ENCODE peak calls at places on chromosomes 1 and 21, in seven cellular contexts. One of them, this sample, is unnamed.

GRCh38 chr1:228109073-228109961 is at the start of gene MRPL55:
- DNase-seq in adrenal gland: peak
- DNase-seq in CD8-positive, alpha-beta memory T cell: peak
- DNase-seq in skeletal muscle cell: peak
- DNase-seq in CD8-positive, alpha-beta T cell: peak
- DNase-seq in MG63: peak
- DNase-seq in kidney epithelial cell: peak
- DNase-seq in this sample: peak

GRCh38 chr21:42111811-42112210 is 40.7 kb downstream of the UMODL1 start:
- DNase-seq in CD8-positive, alpha-beta memory T cell: no peak
- DNase-seq in MG63: no peak
- DNase-seq in kidney epithelial cell: no peak
- DNase-seq in adrenal gland: no peak
- DNase-seq in CD8-positive, alpha-beta T cell: no peak
- DNase-seq in skeletal muscle cell: no peak
- DNase-seq in this sample: no peak

GRCh38 chr1:216750031-216750627 is 26.9 kb upstream of the ESRRG start:
- DNase-seq in kidney epithelial cell: peak
- DNase-seq in CD8-positive, alpha-beta T cell: no peak
- DNase-seq in adrenal gland: peak
- DNase-seq in skeletal muscle cell: peak
- DNase-seq in MG63: peak
- DNase-seq in CD8-positive, alpha-beta memory T cell: no peak
- DNase-seq in this sample: no peak

GRCh38 chr1:47761974-47762373 is 235.2 kb downstream of the TRABD2B start:
- DNase-seq in MG63: no peak
- DNase-seq in adrenal gland: no peak
- DNase-seq in skeletal muscle cell: no peak
- DNase-seq in CD8-positive, alpha-beta T cell: no peak
- DNase-seq in kidney epithelial cell: no peak
- DNase-seq in CD8-positive, alpha-beta memory T cell: no peak
- DNase-seq in this sample: no peak

GRCh38 chr1:179995576-179995975 is 41.0 kb downstream of the CEP350 start:
- DNase-seq in skeletal muscle cell: no peak
- DNase-seq in adrenal gland: no peak
- DNase-seq in kidney epithelial cell: no peak
- DNase-seq in CD8-positive, alpha-beta memory T cell: no peak
- DNase-seq in MG63: no peak
- DNase-seq in CD8-positive, alpha-beta T cell: no peak
- DNase-seq in this sample: no peak

GRCh38 chr1:227885648-227886502 is 61.9 kb downstream of the WNT9A start:
- DNase-seq in CD8-positive, alpha-beta memory T cell: no peak
- DNase-seq in CD8-positive, alpha-beta T cell: peak
- DNase-seq in adrenal gland: peak
- DNase-seq in MG63: peak
- DNase-seq in skeletal muscle cell: no peak
- DNase-seq in kidney epithelial cell: peak
- DNase-seq in this sample: peak

GRCh38 chr1:17725811-17726582 is 29.1 kb upstream of the ACTL8 start:
- DNase-seq in CD8-positive, alpha-beta memory T cell: no peak
- DNase-seq in skeletal muscle cell: no peak
- DNase-seq in MG63: no peak
- DNase-seq in adrenal gland: no peak
- DNase-seq in kidney epithelial cell: no peak
- DNase-seq in CD8-positive, alpha-beta T cell: no peak
- DNase-seq in this sample: no peak

GRCh38 chr21:38733973-38734546 is 71.7 kb upstream of the ETS2 start:
- DNase-seq in kidney epithelial cell: peak
- DNase-seq in CD8-positive, alpha-beta T cell: peak
- DNase-seq in MG63: peak
- DNase-seq in adrenal gland: peak
- DNase-seq in skeletal muscle cell: peak
- DNase-seq in CD8-positive, alpha-beta memory T cell: peak
- DNase-seq in this sample: peak

GRCh38 chr1:76299036-76299435 is 224.5 kb downstream of the ST6GALNAC3 start:
- DNase-seq in adrenal gland: no peak
- DNase-seq in MG63: no peak
- DNase-seq in kidney epithelial cell: no peak
- DNase-seq in CD8-positive, alpha-beta T cell: peak
- DNase-seq in CD8-positive, alpha-beta memory T cell: no peak
- DNase-seq in skeletal muscle cell: no peak
- DNase-seq in this sample: no peak

GRCh38 chr1:160374291-160374690 is 7.4 kb downstream of the NHLH1 start:
- DNase-seq in kidney epithelial cell: no peak
- DNase-seq in skeletal muscle cell: no peak
- DNase-seq in CD8-positive, alpha-beta memory T cell: no peak
- DNase-seq in adrenal gland: no peak
- DNase-seq in MG63: no peak
- DNase-seq in CD8-positive, alpha-beta T cell: no peak
- DNase-seq in this sample: no peak

GRCh38 chr1:28751315-28752056 is 14.7 kb downstream of the YTHDF2 start:
- DNase-seq in adrenal gland: no peak
- DNase-seq in CD8-positive, alpha-beta T cell: no peak
- DNase-seq in CD8-positive, alpha-beta memory T cell: no peak
- DNase-seq in skeletal muscle cell: no peak
- DNase-seq in MG63: no peak
- DNase-seq in kidney epithelial cell: no peak
- DNase-seq in this sample: no peak

GRCh38 chr1:79255421-79255820 is 248.9 kb upstream of the ADGRL4 start:
- DNase-seq in adrenal gland: no peak
- DNase-seq in MG63: no peak
- DNase-seq in kidney epithelial cell: no peak
- DNase-seq in CD8-positive, alpha-beta memory T cell: no peak
- DNase-seq in skeletal muscle cell: no peak
- DNase-seq in CD8-positive, alpha-beta T cell: no peak
- DNase-seq in this sample: no peak

GRCh38 chr1:36784147-36784862 is 250.0 kb downstream of the GRIK3 start:
- DNase-seq in kidney epithelial cell: no peak
- DNase-seq in skeletal muscle cell: no peak
- DNase-seq in adrenal gland: no peak
- DNase-seq in CD8-positive, alpha-beta memory T cell: no peak
- DNase-seq in MG63: no peak
- DNase-seq in CD8-positive, alpha-beta T cell: no peak
- DNase-seq in this sample: no peak

GRCh38 chr21:19256934-19257660 is 853.5 kb upstream of the TMPRSS15 start:
- DNase-seq in adrenal gland: no peak
- DNase-seq in kidney epithelial cell: no peak
- DNase-seq in MG63: no peak
- DNase-seq in skeletal muscle cell: no peak
- DNase-seq in CD8-positive, alpha-beta T cell: no peak
- DNase-seq in CD8-positive, alpha-beta memory T cell: no peak
- DNase-seq in this sample: no peak

GRCh38 chr1:51583532-51583931 is 33.4 kb upstream of the OSBPL9 start:
- DNase-seq in skeletal muscle cell: peak
- DNase-seq in MG63: peak
- DNase-seq in kidney epithelial cell: no peak
- DNase-seq in adrenal gland: peak
- DNase-seq in CD8-positive, alpha-beta memory T cell: no peak
- DNase-seq in CD8-positive, alpha-beta T cell: no peak
- DNase-seq in this sample: peak

GRCh38 chr1:27356628-27357280 is 10.0 kb downstream of the MAP3K6 start:
- DNase-seq in CD8-positive, alpha-beta memory T cell: peak
- DNase-seq in skeletal muscle cell: no peak
- DNase-seq in adrenal gland: no peak
- DNase-seq in CD8-positive, alpha-beta T cell: peak
- DNase-seq in MG63: no peak
- DNase-seq in kidney epithelial cell: no peak
- DNase-seq in this sample: no peak
- H3K4me3 ChIP-seq in CD8-positive, alpha-beta memory T cell: peak
- H3K4me3 ChIP-seq in skeletal muscle cell: no peak
- H3K4me3 ChIP-seq in adrenal gland: no peak
- H3K4me3 ChIP-seq in CD8-positive, alpha-beta T cell: peak
- H3K4me3 ChIP-seq in MG63: no peak
- H3K4me3 ChIP-seq in kidney epithelial cell: no peak
- H3K4me3 ChIP-seq in this sample: peak

GRCh38 chr1:192859808-192860207 is 51.0 kb downstream of the RGS2 start:
- DNase-seq in skeletal muscle cell: no peak
- DNase-seq in CD8-positive, alpha-beta memory T cell: no peak
- DNase-seq in kidney epithelial cell: no peak
- DNase-seq in MG63: no peak
- DNase-seq in CD8-positive, alpha-beta T cell: no peak
- DNase-seq in adrenal gland: no peak
- DNase-seq in this sample: no peak
- H3K4me3 ChIP-seq in skeletal muscle cell: no peak
- H3K4me3 ChIP-seq in CD8-positive, alpha-beta memory T cell: no peak
- H3K4me3 ChIP-seq in kidney epithelial cell: no peak
- H3K4me3 ChIP-seq in MG63: no peak
- H3K4me3 ChIP-seq in CD8-positive, alpha-beta T cell: no peak
- H3K4me3 ChIP-seq in adrenal gland: no peak
- H3K4me3 ChIP-seq in this sample: no peak

GRCh38 chr1:185694081-185694480 is 40.1 kb upstream of the HMCN1 start:
- DNase-seq in CD8-positive, alpha-beta T cell: no peak
- DNase-seq in skeletal muscle cell: no peak
- DNase-seq in adrenal gland: peak
- DNase-seq in MG63: no peak
- DNase-seq in kidney epithelial cell: no peak
- DNase-seq in CD8-positive, alpha-beta memory T cell: peak
- DNase-seq in this sample: no peak

GRCh38 chr1:185695299-185695698 is 38.9 kb upstream of the HMCN1 start:
- DNase-seq in CD8-positive, alpha-beta memory T cell: no peak
- DNase-seq in CD8-positive, alpha-beta T cell: no peak
- DNase-seq in MG63: no peak
- DNase-seq in skeletal muscle cell: no peak
- DNase-seq in kidney epithelial cell: no peak
- DNase-seq in adrenal gland: no peak
- DNase-seq in this sample: no peak

GRCh38 chr1:185690527-185690926 is 43.7 kb upstream of the HMCN1 start:
- DNase-seq in MG63: no peak
- DNase-seq in CD8-positive, alpha-beta memory T cell: no peak
- DNase-seq in kidney epithelial cell: no peak
- DNase-seq in adrenal gland: no peak
- DNase-seq in CD8-positive, alpha-beta T cell: no peak
- DNase-seq in skeletal muscle cell: no peak
- DNase-seq in this sample: no peak

GRCh38 chr1:185696419-185697150 is 37.6 kb upstream of the HMCN1 start:
- DNase-seq in MG63: no peak
- DNase-seq in kidney epithelial cell: no peak
- DNase-seq in CD8-positive, alpha-beta T cell: no peak
- DNase-seq in CD8-positive, alpha-beta memory T cell: no peak
- DNase-seq in adrenal gland: no peak
- DNase-seq in skeletal muscle cell: no peak
- DNase-seq in this sample: no peak

GRCh38 chr1:185693654-185694053 is 40.5 kb upstream of the HMCN1 start:
- DNase-seq in skeletal muscle cell: no peak
- DNase-seq in MG63: no peak
- DNase-seq in kidney epithelial cell: no peak
- DNase-seq in adrenal gland: no peak
- DNase-seq in CD8-positive, alpha-beta memory T cell: no peak
- DNase-seq in CD8-positive, alpha-beta T cell: no peak
- DNase-seq in this sample: no peak
- H3K4me3 ChIP-seq in skeletal muscle cell: no peak
- H3K4me3 ChIP-seq in MG63: no peak
- H3K4me3 ChIP-seq in kidney epithelial cell: no peak
- H3K4me3 ChIP-seq in adrenal gland: peak
- H3K4me3 ChIP-seq in CD8-positive, alpha-beta memory T cell: peak
- H3K4me3 ChIP-seq in CD8-positive, alpha-beta T cell: peak
- H3K4me3 ChIP-seq in this sample: peak

GRCh38 chr1:113940365-113941244 is 11.5 kb downstream of the HIPK1 start:
- DNase-seq in kidney epithelial cell: no peak
- DNase-seq in CD8-positive, alpha-beta T cell: peak
- DNase-seq in CD8-positive, alpha-beta memory T cell: peak
- DNase-seq in MG63: no peak
- DNase-seq in adrenal gland: no peak
- DNase-seq in skeletal muscle cell: no peak
- DNase-seq in this sample: no peak
- H3K4me3 ChIP-seq in kidney epithelial cell: no peak
- H3K4me3 ChIP-seq in CD8-positive, alpha-beta T cell: peak
- H3K4me3 ChIP-seq in CD8-positive, alpha-beta memory T cell: peak
- H3K4me3 ChIP-seq in MG63: no peak
- H3K4me3 ChIP-seq in adrenal gland: no peak
- H3K4me3 ChIP-seq in skeletal muscle cell: no peak
- H3K4me3 ChIP-seq in this sample: no peak

GRCh38 chr21:46318464-46318845 is 5.2 kb downstream of the C21orf58 start:
- DNase-seq in kidney epithelial cell: no peak
- DNase-seq in skeletal muscle cell: no peak
- DNase-seq in CD8-positive, alpha-beta memory T cell: no peak
- DNase-seq in adrenal gland: no peak
- DNase-seq in MG63: no peak
- DNase-seq in CD8-positive, alpha-beta T cell: no peak
- DNase-seq in this sample: no peak

GRCh38 chr21:46319192-46319591 is 4.5 kb downstream of the C21orf58 start:
- DNase-seq in MG63: no peak
- DNase-seq in CD8-positive, alpha-beta T cell: no peak
- DNase-seq in CD8-positive, alpha-beta memory T cell: no peak
- DNase-seq in skeletal muscle cell: no peak
- DNase-seq in kidney epithelial cell: no peak
- DNase-seq in adrenal gland: no peak
- DNase-seq in this sample: no peak

GRCh38 chr21:46320331-46320801 is 3.3 kb downstream of the C21orf58 start:
- DNase-seq in MG63: no peak
- DNase-seq in CD8-positive, alpha-beta T cell: no peak
- DNase-seq in skeletal muscle cell: no peak
- DNase-seq in kidney epithelial cell: no peak
- DNase-seq in CD8-positive, alpha-beta memory T cell: no peak
- DNase-seq in adrenal gland: no peak
- DNase-seq in this sample: no peak

GRCh38 chr21:46316708-46317324 is 6.9 kb downstream of the C21orf58 start:
- DNase-seq in MG63: no peak
- DNase-seq in CD8-positive, alpha-beta memory T cell: no peak
- DNase-seq in CD8-positive, alpha-beta T cell: no peak
- DNase-seq in skeletal muscle cell: no peak
- DNase-seq in kidney epithelial cell: no peak
- DNase-seq in adrenal gland: no peak
- DNase-seq in this sample: no peak

DNA sequence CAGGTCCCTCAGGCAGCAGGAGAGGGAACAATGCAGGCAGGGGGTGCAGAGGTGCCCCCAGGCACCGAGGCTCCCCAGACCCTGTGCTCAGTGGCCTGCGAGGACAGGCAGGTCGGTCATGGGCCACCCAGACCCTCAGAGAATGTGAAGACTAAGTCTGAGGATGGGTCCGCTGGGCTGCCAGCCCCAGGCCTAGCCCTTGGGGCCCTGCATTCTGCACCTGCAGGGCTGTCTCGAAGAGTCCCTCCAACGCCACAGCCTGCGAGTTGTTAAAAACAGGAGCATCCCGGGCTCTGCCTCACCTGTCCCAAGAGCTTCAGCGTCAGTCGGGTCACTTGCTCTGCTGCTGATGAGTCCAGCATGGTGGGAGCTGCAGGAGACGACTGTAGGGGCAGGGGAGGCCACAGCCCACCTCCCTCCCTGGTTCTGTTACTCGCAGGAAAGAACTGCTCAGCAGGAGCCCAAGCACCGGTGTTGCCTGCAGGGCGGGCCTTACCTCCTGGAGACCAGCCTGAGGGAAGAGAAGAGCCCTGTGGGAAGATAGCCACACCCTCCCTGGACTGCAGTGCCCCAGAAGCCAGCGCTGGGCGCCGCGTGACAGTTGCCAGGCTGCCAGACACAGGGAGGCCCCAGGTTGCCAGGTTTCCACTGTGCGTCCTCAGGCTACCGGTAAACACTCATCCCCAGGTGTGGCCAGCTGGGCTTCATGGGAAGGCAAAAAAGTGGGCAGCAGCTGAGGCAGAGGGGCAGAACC is 5.8 kb downstream of the C21orf58 start:
- DNase-seq in skeletal muscle cell: no peak
- DNase-seq in CD8-positive, alpha-beta T cell: no peak
- DNase-seq in CD8-positive, alpha-beta memory T cell: no peak
- DNase-seq in kidney epithelial cell: no peak
- DNase-seq in MG63: no peak
- DNase-seq in adrenal gland: no peak
- DNase-seq in this sample: no peak
- H3K4me3 ChIP-seq in skeletal muscle cell: no peak
- H3K4me3 ChIP-seq in CD8-positive, alpha-beta T cell: no peak
- H3K4me3 ChIP-seq in CD8-positive, alpha-beta memory T cell: no peak
- H3K4me3 ChIP-seq in kidney epithelial cell: no peak
- H3K4me3 ChIP-seq in MG63: no peak
- H3K4me3 ChIP-seq in adrenal gland: no peak
- H3K4me3 ChIP-seq in this sample: no peak